ENCODE peak calls at places on chromosome 1, in seven cellular contexts. I is AG04450; R is NB4; M is AG04449; F is HL-60; U is colonic mucosa; S is CD8-positive, alpha-beta T cell. W is an unnamed sample.

GRCh38 chr1:7521803-7522202 is 249.3 kb upstream of the VAMP3 start:
- DNase-seq in I (no peak), R (no peak), M (no peak), F (no peak), U (no peak), S (no peak), W (no peak)

GRCh38 chr1:204623365-204623893 is 62.1 kb downstream of the LRRN2 start:
- DNase-seq in I (peak), R (peak), M (no peak), F (no peak), U (peak), S (no peak), W (peak)

GRCh38 chr1:235468970-235469369 is 35.3 kb downstream of the B3GALNT2 start:
- DNase-seq in I (peak), R (no peak), M (no peak), F (no peak), U (no peak), S (no peak), W (peak)

GRCh38 chr1:234473123-234473522 is 5.9 kb downstream of the TARBP1 start:
- DNase-seq in I (no peak), R (no peak), M (no peak), F (no peak), U (no peak), S (no peak), W (no peak)

GRCh38 chr1:26530898-26531598 is 1.5 kb downstream of the RPS6KA1 start:
- DNase-seq in I (no peak), R (peak), M (no peak), F (peak), U (peak), S (no peak), W (peak)

GRCh38 chr1:181743878-181744312 is 260.6 kb downstream of the CACNA1E start:
- DNase-seq in I (no peak), R (no peak), M (no peak), F (no peak), U (no peak), S (no peak), W (no peak)

GRCh38 chr1:205447457-205448415 is 8.1 kb downstream of the BLACAT1 start:
- DNase-seq in I (no peak), R (no peak), M (no peak), F (no peak), U (no peak), S (no peak), W (no peak)

GRCh38 chr1:198295975-198296374 is 139.2 kb downstream of the NEK7 start:
- DNase-seq in I (no peak), R (no peak), M (no peak), F (no peak), U (no peak), S (no peak), W (no peak)

GRCh38 chr1:230869499-230869898 is 1.2 kb upstream of the C1orf198 start:
- DNase-seq in I (no peak), R (no peak), M (no peak), F (no peak), U (no peak), S (no peak), W (no peak)

GRCh38 chr1:59032221-59032620 is 248.4 kb upstream of the JUN start:
- DNase-seq in I (no peak), R (no peak), M (no peak), F (no peak), U (no peak), S (no peak), W (no peak)

DNA sequence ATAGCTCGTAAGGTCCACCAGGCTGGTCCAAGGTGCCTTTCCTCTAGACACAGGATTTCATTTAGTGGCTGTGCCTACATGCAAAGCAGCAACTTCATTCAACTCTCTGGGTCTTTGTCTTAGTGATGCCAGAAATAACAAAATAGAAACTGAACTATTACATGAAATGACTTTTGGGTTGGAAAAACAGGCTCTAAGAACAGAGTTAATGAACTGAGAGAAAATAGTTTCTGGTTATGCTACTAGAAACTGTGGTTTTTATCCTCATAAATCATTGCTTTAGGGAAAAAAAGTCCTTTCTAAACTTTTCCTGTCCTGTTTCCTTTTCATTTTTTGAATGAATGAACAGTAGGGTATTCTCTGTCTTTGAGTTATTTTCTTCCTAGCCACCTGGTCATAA is 424.0 kb downstream of the KIF26B start:
- DNase-seq in I (no peak), R (no peak), M (no peak), F (no peak), U (no peak), S (no peak), W (no peak)
- H3K4me3 ChIP-seq in I (no peak), R (no peak), M (no peak), F (no peak), U (no peak), S (no peak), W (no peak)

DNA sequence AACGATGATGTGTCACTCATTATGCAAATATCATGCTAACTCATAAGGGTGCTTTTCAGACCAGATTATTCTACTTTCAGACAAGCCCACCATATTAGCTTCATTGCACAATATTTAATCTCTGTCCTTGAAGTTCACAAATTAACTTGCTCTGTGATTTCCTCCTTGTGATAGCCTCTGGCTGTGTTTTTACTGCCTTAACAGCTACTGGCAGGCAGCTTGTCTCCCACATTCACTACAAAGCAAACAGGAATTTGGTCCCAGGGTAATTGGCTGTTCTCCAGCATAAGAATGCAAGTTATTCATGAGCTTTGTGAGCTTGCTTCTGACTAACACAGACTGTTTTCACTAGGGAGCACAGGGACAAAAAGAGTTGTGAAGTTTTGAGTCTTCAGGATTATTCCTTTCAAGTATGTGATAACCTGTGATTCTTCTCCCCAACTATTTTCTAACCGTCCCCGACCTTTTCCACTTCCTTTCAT is 87.9 kb upstream of the HMCN1 start:
- DNase-seq in I (peak), R (no peak), M (peak), F (no peak), U (peak), S (no peak), W (peak)
- H3K4me3 ChIP-seq in I (peak), R (no peak), M (no peak), F (no peak), U (no peak), S (no peak), W (no peak)

GRCh38 chr1:42815938-42816599 is 853 bp upstream of the ERMAP start:
- DNase-seq in I (no peak), R (peak), M (no peak), F (peak), U (no peak), S (no peak), W (no peak)

GRCh38 chr1:42816600-42817439 is at the start of the genes ERMAP and SVBP:
- DNase-seq in I (peak), R (peak), M (no peak), F (peak), U (peak), S (peak), W (peak)

GRCh38 chr1:42820813-42821212 is 3.6 kb upstream of the SVBP start:
- DNase-seq in I (no peak), R (no peak), M (no peak), F (no peak), U (no peak), S (no peak), W (no peak)

GRCh38 chr1:42817976-42818375 is 779 bp upstream of the SVBP start:
- DNase-seq in I (no peak), R (no peak), M (no peak), F (no peak), U (no peak), S (no peak), W (no peak)

DNA sequence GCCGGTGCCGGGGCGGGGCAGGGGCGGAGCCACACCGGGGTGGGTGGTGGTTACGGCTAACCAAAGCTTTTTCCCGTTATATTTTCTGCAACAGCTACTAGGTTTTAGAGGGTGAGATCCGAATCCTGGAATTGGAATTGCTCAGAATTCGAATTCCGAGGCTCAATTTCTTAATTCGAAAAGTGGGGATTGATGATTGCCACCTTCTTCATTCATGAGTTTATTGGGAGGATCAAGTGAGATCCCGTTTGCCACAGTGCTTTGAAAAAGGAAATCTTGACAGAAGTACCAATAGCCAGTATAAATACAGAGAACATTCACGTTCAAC is 207 bp upstream of the SVBP start:
- DNase-seq in I (no peak), R (no peak), M (no peak), F (no peak), U (no peak), S (no peak), W (no peak)
- H3K4me3 ChIP-seq in I (peak), R (peak), M (peak), F (peak), U (peak), S (peak), W (peak)

GRCh38 chr1:80988896-80989295 is 811.8 kb upstream of the ADGRL2 start:
- DNase-seq in I (no peak), R (no peak), M (no peak), F (no peak), U (no peak), S (no peak), W (no peak)
- H3K4me3 ChIP-seq in I (no peak), R (no peak), M (no peak), F (no peak), U (no peak), S (no peak), W (no peak)

GRCh38 chr1:6484826-6485139 is 6.7 kb downstream of the PLEKHG5 start:
- DNase-seq in I (no peak), R (no peak), M (no peak), F (no peak), U (no peak), S (no peak), W (no peak)
- H3K4me3 ChIP-seq in I (peak), R (no peak), M (peak), F (no peak), U (peak), S (no peak), W (peak)

GRCh38 chr1:27868556-27868931 is 3.8 kb upstream of the THEMIS2 start:
- DNase-seq in I (no peak), R (no peak), M (no peak), F (no peak), U (no peak), S (no peak), W (no peak)

GRCh38 chr1:27872059-27872801 is at the start of gene THEMIS2:
- DNase-seq in I (no peak), R (peak), M (no peak), F (peak), U (peak), S (peak), W (no peak)

GRCh38 chr1:27872802-27873665 is 690 bp downstream of the THEMIS2 start:
- DNase-seq in I (no peak), R (peak), M (no peak), F (peak), U (no peak), S (peak), W (no peak)

GRCh38 chr1:27868932-27869718 is 3.2 kb upstream of the THEMIS2 start:
- DNase-seq in I (no peak), R (peak), M (no peak), F (peak), U (no peak), S (peak), W (no peak)

GRCh38 chr1:27869719-27870085 is 2.6 kb upstream of the THEMIS2 start:
- DNase-seq in I (no peak), R (no peak), M (no peak), F (no peak), U (no peak), S (no peak), W (no peak)
- H3K4me3 ChIP-seq in I (no peak), R (peak), M (no peak), F (peak), U (no peak), S (peak), W (no peak)

GRCh38 chr1:213561870-213562269 is 425.9 kb upstream of the PROX1 start:
- DNase-seq in I (no peak), R (peak), M (no peak), F (no peak), U (no peak), S (no peak), W (no peak)

GRCh38 chr1:213560226-213560625 is 427.5 kb upstream of the PROX1 start:
- DNase-seq in I (no peak), R (no peak), M (no peak), F (no peak), U (no peak), S (no peak), W (no peak)

GRCh38 chr1:213569816-213570150 is 418.0 kb upstream of the PROX1 start:
- DNase-seq in I (no peak), R (no peak), M (no peak), F (no peak), U (no peak), S (no peak), W (no peak)

GRCh38 chr1:213568929-213569815 is 418.6 kb upstream of the PROX1 start:
- DNase-seq in I (no peak), R (no peak), M (no peak), F (no peak), U (no peak), S (no peak), W (no peak)

DNA sequence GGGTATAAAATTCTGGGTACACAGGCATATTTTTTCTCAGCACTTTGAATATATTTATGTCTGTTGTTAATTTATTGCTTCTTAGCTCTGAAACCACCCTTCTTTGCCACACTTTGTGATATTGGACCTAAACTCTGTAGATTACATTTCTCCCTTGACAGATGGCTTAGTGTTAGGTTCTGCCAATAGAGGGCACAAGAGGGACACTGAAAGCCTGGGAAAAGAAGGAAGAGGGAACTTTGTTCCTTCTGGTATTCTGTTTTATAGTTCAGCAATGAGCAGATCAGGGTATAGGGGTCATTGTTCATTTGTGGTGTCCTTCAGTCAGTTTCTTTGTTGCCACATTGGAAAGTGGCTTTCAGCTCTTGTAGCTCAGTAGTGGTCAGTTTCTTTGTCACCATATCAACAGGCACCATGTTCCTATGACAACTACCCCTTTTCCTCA is 423.5 kb upstream of the PROX1 start:
- DNase-seq in I (no peak), R (peak), M (no peak), F (peak), U (peak), S (no peak), W (no peak)
- H3K4me3 ChIP-seq in I (no peak), R (no peak), M (no peak), F (no peak), U (no peak), S (no peak), W (no peak)

GRCh38 chr1:67830928-67831596 is 2.2 kb downstream of the GNG12 start:
- DNase-seq in I (no peak), R (no peak), M (no peak), F (no peak), U (no peak), S (no peak), W (no peak)
- H3K4me3 ChIP-seq in I (peak), R (no peak), M (peak), F (no peak), U (peak), S (no peak), W (peak)